ENCODE peak calls at places on chromosomes 12 and 14, in six cellular contexts. E, I, F, C, N and S are unnamed samples.
A peak's percentile ranks its signal among the peaks of the same experiment; 100 is the strongest.

GRCh38 chr12:121799842-121800693 is 3.7 kb upstream of the SETD1B start:
- DNase-seq in E (peak; percentile 97), I (peak; percentile 94), F (peak; percentile 97), C (peak; percentile 69), N (peak; percentile 90), S (peak; percentile 76)

GRCh38 chr12:39490500-39491276 is 47.8 kb upstream of the KIF21A start:
- DNase-seq in E (no peak), I (no peak), F (no peak), C (no peak), N (peak; percentile 24), S (no peak)

GRCh38 chr14:53501361-53502320 is 348.5 kb upstream of the DDHD1 start:
- DNase-seq in E (no peak), I (no peak), F (no peak), C (no peak), N (peak; percentile 71), S (peak; percentile 48)

GRCh38 chr12:51443573-51443972 is 18.9 kb downstream of the SLC4A8 start:
- DNase-seq in E (no peak), I (no peak), F (no peak), C (no peak), N (no peak), S (no peak)

GRCh38 chr12:24778486-24779304 is 170.2 kb downstream of the BCAT1 start:
- DNase-seq in E (no peak), I (no peak), F (no peak), C (peak; percentile 68), N (peak; percentile 41), S (peak; percentile 17)

GRCh38 chr12:107337354-107338095 is 244.2 kb upstream of the CRY1 start:
- DNase-seq in E (no peak), I (no peak), F (no peak), C (no peak), N (no peak), S (no peak)

GRCh38 chr12:80810874-80811273 is 94.2 kb downstream of the MYF5 start:
- DNase-seq in E (no peak), I (no peak), F (no peak), C (no peak), N (no peak), S (no peak)

GRCh38 chr12:104177663-104178501 is 37.7 kb upstream of the TXNRD1 start:
- DNase-seq in E (peak; percentile 97), I (no peak), F (peak; percentile 69), C (no peak), N (peak; percentile 99), S (peak; percentile 95)

GRCh38 chr12:40054554-40055226 is 51.2 kb downstream of the SLC2A13 start:
- DNase-seq in E (peak; percentile 74), I (no peak), F (no peak), C (no peak), N (peak; percentile 82), S (peak; percentile 3)

GRCh38 chr14:73634333-73634833 is 10.4 kb upstream of the DNAL1 start:
- DNase-seq in E (peak; percentile 72), I (no peak), F (no peak), C (peak; percentile 82), N (no peak), S (no peak)

GRCh38 chr12:120887253-120888043 is 16.7 kb downstream of the SPPL3 start:
- DNase-seq in E (no peak), I (no peak), F (no peak), C (no peak), N (no peak), S (no peak)

GRCh38 chr14:104428860-104429259 is 150.7 kb upstream of the C14orf180 start:
- DNase-seq in E (no peak), I (no peak), F (no peak), C (no peak), N (no peak), S (no peak)

GRCh38 chr12:29614926-29615325 is 117.4 kb upstream of the OVCH1 start:
- DNase-seq in E (no peak), I (no peak), F (no peak), C (no peak), N (peak; percentile 12), S (no peak)

GRCh38 chr12:49201595-49202295 is 12.9 kb upstream of the TUBA1A start:
- DNase-seq in E (no peak), I (no peak), F (no peak), C (peak; percentile 54), N (peak; percentile 71), S (peak; percentile 86)

GRCh38 chr12:107503129-107503850 is 182.3 kb upstream of the PWP1 start:
- DNase-seq in E (no peak), I (no peak), F (no peak), C (no peak), N (no peak), S (no peak)

GRCh38 chr12:93317227-93317626 is 60.5 kb upstream of the NUDT4 start:
- DNase-seq in E (no peak), I (no peak), F (no peak), C (no peak), N (no peak), S (no peak)

GRCh38 chr14:72416892-72417291 is 477.0 kb downstream of the DPF3 start:
- DNase-seq in E (no peak), I (no peak), F (no peak), C (no peak), N (no peak), S (no peak)

GRCh38 chr14:77066555-77067172 is 31.4 kb upstream of the CIPC start:
- DNase-seq in E (no peak), I (no peak), F (no peak), C (no peak), N (no peak), S (no peak)

GRCh38 chr14:77068515-77069200 is 29.4 kb upstream of the CIPC start:
- DNase-seq in E (no peak), I (no peak), F (no peak), C (no peak), N (no peak), S (no peak)

GRCh38 chr14:77069551-77069950 is 28.5 kb upstream of the CIPC start:
- DNase-seq in E (no peak), I (no peak), F (no peak), C (no peak), N (no peak), S (no peak)

GRCh38 chr14:77065851-77066554 is 32.1 kb upstream of the CIPC start:
- DNase-seq in E (no peak), I (no peak), F (no peak), C (no peak), N (no peak), S (no peak)

DNA sequence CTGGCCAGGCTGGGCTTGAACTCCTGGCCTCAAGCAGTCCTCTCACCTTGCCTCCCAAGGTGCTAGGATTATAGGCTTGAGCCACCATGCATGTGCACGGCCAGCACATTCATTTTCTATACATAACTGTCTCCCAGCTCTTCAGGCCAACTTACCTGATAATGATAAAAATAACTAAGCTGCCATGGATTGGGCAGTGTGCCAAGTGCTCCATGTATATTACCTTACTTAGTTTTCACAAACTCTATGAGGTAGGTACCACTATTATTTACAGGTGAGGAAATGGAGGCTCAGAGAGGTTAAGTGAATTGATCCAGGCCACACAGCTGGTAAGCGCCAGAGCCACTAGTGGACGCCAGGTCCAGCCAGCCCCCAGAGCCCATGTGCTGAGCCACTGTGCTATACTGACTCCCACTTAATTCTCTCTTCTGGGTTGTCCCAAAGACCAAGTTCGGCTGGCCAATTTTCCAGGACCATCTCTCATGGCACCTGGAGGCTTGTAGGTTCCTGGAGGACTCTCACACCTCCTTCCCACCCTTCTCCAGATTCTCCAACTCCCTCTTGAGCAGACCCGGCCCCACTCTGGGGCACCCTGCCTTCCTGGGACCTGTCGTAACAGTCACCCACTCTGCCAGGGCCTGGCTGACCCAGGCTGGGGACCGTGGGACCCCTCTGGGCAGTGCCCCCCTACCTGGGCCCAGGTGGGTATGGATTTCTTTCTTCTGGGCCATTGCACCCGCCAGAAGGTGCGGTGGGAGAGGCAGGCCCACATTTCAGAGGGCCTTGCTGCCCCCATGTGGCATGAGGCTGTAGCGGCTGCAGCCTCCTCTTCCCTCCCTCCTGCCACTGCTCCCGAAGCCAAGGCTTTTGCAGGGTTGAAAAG is 30.2 kb upstream of the CIPC start:
- DNase-seq in E (peak; percentile 89), I (peak; percentile 73), F (peak; percentile 85), C (peak; percentile 80), N (peak; percentile 59), S (peak; percentile 38)
- TF ChIP-seq CTCF in E (peak; percentile 89), I (peak; percentile 89), F (peak; percentile 89), C (peak; percentile 91), N (peak; percentile 85), S (peak; percentile 93)

GRCh38 chr12:111222027-111222414 is 146.9 kb downstream of the PHETA1 start:
- DNase-seq in E (no peak), I (no peak), F (no peak), C (no peak), N (no peak), S (no peak)

GRCh38 chr12:111218499-111218898 is 150.4 kb downstream of the PHETA1 start:
- DNase-seq in E (no peak), I (no peak), F (no peak), C (peak; percentile 36), N (no peak), S (no peak)

GRCh38 chr12:111220363-111220762 is 148.5 kb downstream of the PHETA1 start:
- DNase-seq in E (no peak), I (no peak), F (no peak), C (no peak), N (no peak), S (no peak)

GRCh38 chr12:111221296-111222026 is 147.4 kb downstream of the PHETA1 start:
- DNase-seq in E (no peak), I (no peak), F (no peak), C (peak; percentile 18), N (no peak), S (no peak)

DNA sequence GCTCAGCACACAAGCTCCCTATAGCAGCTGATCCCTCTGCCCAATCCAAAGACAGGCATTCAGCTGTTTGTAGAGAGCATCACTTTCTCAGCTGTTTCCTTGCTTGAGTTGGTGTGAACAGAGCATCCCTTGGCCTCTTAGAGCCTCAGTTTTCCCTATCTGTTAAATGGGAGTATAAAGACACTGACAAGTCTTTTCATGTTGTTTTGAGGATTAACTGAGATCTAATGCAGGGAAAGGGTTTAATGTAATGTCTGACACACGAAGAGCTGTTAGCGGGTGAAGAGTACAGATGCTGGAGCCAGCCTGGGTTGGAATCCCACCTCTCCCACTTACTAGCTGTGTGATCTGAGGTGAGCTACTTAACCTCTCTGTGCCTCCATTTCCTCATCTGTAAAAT is 149.5 kb downstream of the PHETA1 start:
- DNase-seq in E (no peak), I (no peak), F (no peak), C (no peak), N (no peak), S (no peak)
- TF ChIP-seq CTCF in E (no peak), I (no peak), F (no peak), C (no peak), N (no peak), S (no peak)

GRCh38 chr12:12890815-12891645 is at the start of gene GPRC5A:
- DNase-seq in E (peak; percentile 95), I (peak; percentile 66), F (peak; percentile 93), C (peak; percentile 54), N (peak; percentile 88), S (peak; percentile 97)
- TF ChIP-seq CTCF in E (no peak), I (peak; percentile 15), F (peak; percentile 5), C (peak; percentile 21), N (peak; percentile 29), S (peak; percentile 54)

DNA sequence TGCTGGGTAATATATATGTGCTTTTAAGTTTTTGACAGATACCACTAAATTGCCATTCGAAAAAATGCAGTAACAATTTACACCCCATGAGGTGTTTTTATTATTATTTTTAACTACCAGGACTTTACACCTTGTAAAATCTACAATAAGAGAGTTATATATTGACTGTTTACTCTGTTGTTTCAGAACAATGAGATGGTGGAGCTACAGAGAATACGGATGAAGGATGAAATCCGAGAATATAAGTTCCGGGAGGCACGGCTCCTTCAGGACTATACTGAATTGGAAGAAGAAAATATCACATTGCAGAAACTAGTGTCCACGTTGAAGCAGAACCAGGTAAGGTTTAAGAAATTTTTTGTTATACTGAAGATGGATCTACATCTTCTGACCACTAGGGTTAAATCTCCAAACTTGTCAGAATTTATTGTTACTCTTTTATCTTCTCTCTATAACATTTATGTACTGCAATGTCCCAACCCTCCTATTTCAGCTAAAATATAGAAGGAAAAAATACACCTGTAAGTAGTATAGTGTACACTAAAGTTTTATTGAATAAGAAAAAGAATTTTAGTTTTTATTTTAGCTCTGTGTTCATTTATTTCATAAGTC is 105.4 kb upstream of the FGD4 start:
- DNase-seq in E (no peak), I (no peak), F (no peak), C (no peak), N (no peak), S (no peak)
- TF ChIP-seq CTCF in E (no peak), I (peak; percentile 5), F (no peak), C (no peak), N (no peak), S (peak; percentile 62)